ENCODE peak calls at places on chromosomes 4 and X, in nine cellular contexts. One of them, this sample, is unnamed.

GRCh38 chr4:119632216-119632615 is 3.6 kb upstream of the PDE5A start:
- DNase-seq in right lobe of liver: no peak
- DNase-seq in psoas muscle: no peak
- DNase-seq in Karpas-422: no peak
- DNase-seq in fibroblast of lung: peak
- DNase-seq in ascending aorta: no peak
- DNase-seq in cardiac muscle cell: no peak
- DNase-seq in naive thymus-derived CD4-positive, alpha-beta T cell: no peak
- DNase-seq in upper lobe of left lung: no peak
- DNase-seq in this sample: peak

GRCh38 chr4:18020671-18021469 is 685 bp downstream of the LCORL start:
- DNase-seq in right lobe of liver: peak
- DNase-seq in psoas muscle: peak
- DNase-seq in Karpas-422: peak
- DNase-seq in fibroblast of lung: peak
- DNase-seq in ascending aorta: peak
- DNase-seq in cardiac muscle cell: peak
- DNase-seq in naive thymus-derived CD4-positive, alpha-beta T cell: peak
- DNase-seq in upper lobe of left lung: peak
- DNase-seq in this sample: peak

GRCh38 chr4:113052379-113052951 is 3.0 kb downstream of the ANK2 start:
- DNase-seq in right lobe of liver: no peak
- DNase-seq in psoas muscle: no peak
- DNase-seq in Karpas-422: no peak
- DNase-seq in fibroblast of lung: peak
- DNase-seq in ascending aorta: no peak
- DNase-seq in cardiac muscle cell: peak
- DNase-seq in naive thymus-derived CD4-positive, alpha-beta T cell: no peak
- DNase-seq in upper lobe of left lung: no peak
- DNase-seq in this sample: peak

GRCh38 chr4:182578402-182578801 is 335.2 kb downstream of the TENM3 start:
- DNase-seq in right lobe of liver: no peak
- DNase-seq in psoas muscle: no peak
- DNase-seq in Karpas-422: no peak
- DNase-seq in fibroblast of lung: peak
- DNase-seq in ascending aorta: no peak
- DNase-seq in cardiac muscle cell: peak
- DNase-seq in naive thymus-derived CD4-positive, alpha-beta T cell: no peak
- DNase-seq in upper lobe of left lung: peak
- DNase-seq in this sample: peak

GRCh38 chr4:158209825-158210807 is at the start of gene TMEM144:
- DNase-seq in right lobe of liver: peak
- DNase-seq in psoas muscle: peak
- DNase-seq in Karpas-422: no peak
- DNase-seq in fibroblast of lung: peak
- DNase-seq in ascending aorta: peak
- DNase-seq in cardiac muscle cell: peak
- DNase-seq in naive thymus-derived CD4-positive, alpha-beta T cell: no peak
- DNase-seq in upper lobe of left lung: peak
- DNase-seq in this sample: peak

GRCh38 chrX:155966876-155967275 is 30.6 kb upstream of the IL9R start:
- DNase-seq in right lobe of liver: no peak
- DNase-seq in psoas muscle: no peak
- DNase-seq in Karpas-422: peak
- DNase-seq in fibroblast of lung: no peak
- DNase-seq in ascending aorta: no peak
- DNase-seq in cardiac muscle cell: no peak
- DNase-seq in naive thymus-derived CD4-positive, alpha-beta T cell: no peak
- DNase-seq in upper lobe of left lung: no peak
- DNase-seq in this sample: no peak

GRCh38 chr4:2634014-2634413 is 97.6 kb downstream of the FAM193A start:
- DNase-seq in right lobe of liver: no peak
- DNase-seq in psoas muscle: no peak
- DNase-seq in Karpas-422: no peak
- DNase-seq in fibroblast of lung: no peak
- DNase-seq in ascending aorta: peak
- DNase-seq in cardiac muscle cell: no peak
- DNase-seq in naive thymus-derived CD4-positive, alpha-beta T cell: no peak
- DNase-seq in upper lobe of left lung: no peak
- DNase-seq in this sample: no peak

GRCh38 chrX:53287493-53288138 is 6.2 kb upstream of the IQSEC2 start:
- DNase-seq in right lobe of liver: peak
- DNase-seq in psoas muscle: peak
- DNase-seq in Karpas-422: no peak
- DNase-seq in fibroblast of lung: peak
- DNase-seq in ascending aorta: peak
- DNase-seq in cardiac muscle cell: peak
- DNase-seq in naive thymus-derived CD4-positive, alpha-beta T cell: peak
- DNase-seq in upper lobe of left lung: peak
- DNase-seq in this sample: peak

GRCh38 chrX:18888281-18888680 is 95.6 kb downstream of the PHKA2 start:
- DNase-seq in right lobe of liver: no peak
- DNase-seq in psoas muscle: no peak
- DNase-seq in Karpas-422: no peak
- DNase-seq in fibroblast of lung: no peak
- DNase-seq in ascending aorta: no peak
- DNase-seq in cardiac muscle cell: no peak
- DNase-seq in naive thymus-derived CD4-positive, alpha-beta T cell: no peak
- DNase-seq in upper lobe of left lung: no peak
- DNase-seq in this sample: no peak

GRCh38 chrX:18886005-18886343 is 97.9 kb downstream of the PHKA2 start:
- DNase-seq in right lobe of liver: no peak
- DNase-seq in psoas muscle: no peak
- DNase-seq in Karpas-422: no peak
- DNase-seq in fibroblast of lung: no peak
- DNase-seq in ascending aorta: no peak
- DNase-seq in cardiac muscle cell: no peak
- DNase-seq in naive thymus-derived CD4-positive, alpha-beta T cell: peak
- DNase-seq in upper lobe of left lung: no peak
- DNase-seq in this sample: no peak

GRCh38 chrX:18886344-18887161 is 97.4 kb downstream of the PHKA2 start:
- DNase-seq in right lobe of liver: peak
- DNase-seq in psoas muscle: peak
- DNase-seq in Karpas-422: peak
- DNase-seq in fibroblast of lung: peak
- DNase-seq in ascending aorta: peak
- DNase-seq in cardiac muscle cell: peak
- DNase-seq in naive thymus-derived CD4-positive, alpha-beta T cell: peak
- DNase-seq in upper lobe of left lung: peak
- DNase-seq in this sample: peak

GRCh38 chrX:18887821-18888205 is 96.1 kb downstream of the PHKA2 start:
- DNase-seq in right lobe of liver: no peak
- DNase-seq in psoas muscle: no peak
- DNase-seq in Karpas-422: no peak
- DNase-seq in fibroblast of lung: peak
- DNase-seq in ascending aorta: no peak
- DNase-seq in cardiac muscle cell: peak
- DNase-seq in naive thymus-derived CD4-positive, alpha-beta T cell: no peak
- DNase-seq in upper lobe of left lung: no peak
- DNase-seq in this sample: no peak

GRCh38 chrX:18887177-18887820 is 96.6 kb downstream of the PHKA2 start:
- DNase-seq in right lobe of liver: peak
- DNase-seq in psoas muscle: peak
- DNase-seq in Karpas-422: no peak
- DNase-seq in fibroblast of lung: peak
- DNase-seq in ascending aorta: no peak
- DNase-seq in cardiac muscle cell: peak
- DNase-seq in naive thymus-derived CD4-positive, alpha-beta T cell: no peak
- DNase-seq in upper lobe of left lung: peak
- DNase-seq in this sample: no peak
- H3K27ac ChIP-seq in right lobe of liver: peak
- H3K27ac ChIP-seq in psoas muscle: peak
- H3K27ac ChIP-seq in Karpas-422: no peak
- H3K27ac ChIP-seq in fibroblast of lung: no peak
- H3K27ac ChIP-seq in ascending aorta: peak
- H3K27ac ChIP-seq in cardiac muscle cell: no peak
- H3K27ac ChIP-seq in naive thymus-derived CD4-positive, alpha-beta T cell: peak
- H3K27ac ChIP-seq in upper lobe of left lung: peak
- H3K27ac ChIP-seq in this sample: no peak

GRCh38 chrX:636971-637659 is 6.5 kb downstream of the SHOX start:
- DNase-seq in right lobe of liver: peak
- DNase-seq in psoas muscle: no peak
- DNase-seq in Karpas-422: no peak
- DNase-seq in fibroblast of lung: no peak
- DNase-seq in ascending aorta: peak
- DNase-seq in cardiac muscle cell: no peak
- DNase-seq in naive thymus-derived CD4-positive, alpha-beta T cell: no peak
- DNase-seq in upper lobe of left lung: no peak
- DNase-seq in this sample: no peak

GRCh38 chrX:635428-636192 is 5.0 kb downstream of the SHOX start:
- DNase-seq in right lobe of liver: peak
- DNase-seq in psoas muscle: peak
- DNase-seq in Karpas-422: no peak
- DNase-seq in fibroblast of lung: no peak
- DNase-seq in ascending aorta: no peak
- DNase-seq in cardiac muscle cell: no peak
- DNase-seq in naive thymus-derived CD4-positive, alpha-beta T cell: no peak
- DNase-seq in upper lobe of left lung: no peak
- DNase-seq in this sample: no peak

GRCh38 chrX:639151-639550 is 8.6 kb downstream of the SHOX start:
- DNase-seq in right lobe of liver: peak
- DNase-seq in psoas muscle: no peak
- DNase-seq in Karpas-422: no peak
- DNase-seq in fibroblast of lung: no peak
- DNase-seq in ascending aorta: peak
- DNase-seq in cardiac muscle cell: no peak
- DNase-seq in naive thymus-derived CD4-positive, alpha-beta T cell: no peak
- DNase-seq in upper lobe of left lung: no peak
- DNase-seq in this sample: no peak

GRCh38 chrX:638482-639131 is 8.0 kb downstream of the SHOX start:
- DNase-seq in right lobe of liver: peak
- DNase-seq in psoas muscle: no peak
- DNase-seq in Karpas-422: no peak
- DNase-seq in fibroblast of lung: no peak
- DNase-seq in ascending aorta: no peak
- DNase-seq in cardiac muscle cell: no peak
- DNase-seq in naive thymus-derived CD4-positive, alpha-beta T cell: no peak
- DNase-seq in upper lobe of left lung: no peak
- DNase-seq in this sample: no peak

DNA sequence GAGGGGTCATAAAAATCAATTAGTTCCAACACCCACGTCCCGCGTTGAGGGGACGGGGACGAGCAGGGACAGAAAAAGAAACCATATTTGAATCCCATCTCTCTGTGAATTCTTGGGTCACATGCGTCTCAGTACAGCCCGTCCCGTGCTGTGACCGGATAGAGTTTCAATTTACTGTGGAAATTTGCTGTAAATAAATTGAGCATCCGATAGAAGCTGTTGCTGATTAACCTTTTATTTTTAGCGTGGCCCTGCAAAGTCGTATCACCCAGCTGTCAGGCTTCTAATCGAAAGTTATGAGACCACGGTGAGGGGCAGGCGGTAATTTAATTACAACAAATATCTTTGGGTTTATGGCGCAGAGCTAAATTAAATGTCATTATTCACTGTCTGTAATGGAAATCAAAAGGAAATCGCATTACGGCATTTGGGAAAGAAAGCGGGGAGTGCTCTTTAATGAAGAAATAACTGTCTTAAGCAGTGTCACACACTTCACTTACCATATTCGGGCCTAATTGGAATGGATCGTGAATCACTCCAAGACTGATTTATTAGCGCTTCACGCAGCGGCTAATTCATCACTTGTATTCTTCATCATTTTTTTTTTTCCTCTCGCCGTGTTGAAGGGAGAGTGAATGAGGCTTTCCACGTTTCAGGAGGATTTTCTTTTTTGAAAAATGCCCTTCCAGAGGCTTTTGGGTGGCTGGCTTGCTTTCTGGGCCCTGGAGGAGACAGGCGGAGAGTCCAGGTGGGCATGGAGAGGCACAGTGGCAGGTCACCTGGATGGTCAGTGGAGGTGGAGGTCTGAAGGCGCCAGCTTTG is 7.3 kb downstream of the SHOX start:
- DNase-seq in right lobe of liver: peak
- DNase-seq in psoas muscle: no peak
- DNase-seq in Karpas-422: no peak
- DNase-seq in fibroblast of lung: no peak
- DNase-seq in ascending aorta: no peak
- DNase-seq in cardiac muscle cell: no peak
- DNase-seq in naive thymus-derived CD4-positive, alpha-beta T cell: no peak
- DNase-seq in upper lobe of left lung: no peak
- DNase-seq in this sample: no peak
- H3K4me3 ChIP-seq in right lobe of liver: no peak
- H3K4me3 ChIP-seq in psoas muscle: peak
- H3K4me3 ChIP-seq in Karpas-422: no peak
- H3K4me3 ChIP-seq in fibroblast of lung: no peak
- H3K4me3 ChIP-seq in ascending aorta: no peak
- H3K4me3 ChIP-seq in cardiac muscle cell: no peak
- H3K4me3 ChIP-seq in naive thymus-derived CD4-positive, alpha-beta T cell: no peak
- H3K4me3 ChIP-seq in upper lobe of left lung: no peak
- H3K4me3 ChIP-seq in this sample: no peak

DNA sequence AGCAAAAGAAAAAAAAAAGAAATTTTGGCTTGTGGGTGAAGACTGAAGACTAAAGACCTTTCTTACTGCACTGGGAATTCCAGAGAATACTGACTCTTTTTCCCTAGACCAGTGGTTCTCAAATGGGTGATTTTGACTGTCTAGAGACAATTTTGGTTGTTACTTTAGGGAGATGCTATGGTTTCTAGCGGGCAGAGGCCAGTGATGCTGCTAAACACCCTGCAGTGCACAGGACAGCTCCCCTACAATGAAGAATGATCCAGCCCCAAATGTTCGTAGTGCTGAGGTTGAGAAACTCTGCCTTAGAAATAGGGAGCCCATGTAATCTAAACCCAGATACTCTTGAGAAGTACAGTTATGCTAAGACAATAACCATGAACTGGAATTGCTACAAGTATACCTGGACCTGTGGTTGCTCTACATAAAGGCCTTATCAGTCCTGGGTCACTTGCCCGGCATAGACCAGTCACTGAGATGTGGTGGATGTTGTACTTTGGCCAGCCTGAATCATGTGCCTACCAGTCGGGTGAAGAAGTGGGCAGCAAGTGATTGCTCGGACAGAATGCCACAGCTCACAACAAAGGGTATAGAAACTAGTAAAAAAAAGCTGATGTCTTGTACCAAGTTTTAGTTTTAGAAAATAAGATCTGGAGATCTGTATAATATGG is 16.0 kb downstream of the ARHGAP10 start:
- DNase-seq in right lobe of liver: peak
- DNase-seq in psoas muscle: no peak
- DNase-seq in Karpas-422: no peak
- DNase-seq in fibroblast of lung: no peak
- DNase-seq in ascending aorta: no peak
- DNase-seq in cardiac muscle cell: no peak
- DNase-seq in naive thymus-derived CD4-positive, alpha-beta T cell: no peak
- DNase-seq in upper lobe of left lung: no peak
- DNase-seq in this sample: no peak
- H3K27ac ChIP-seq in right lobe of liver: no peak
- H3K27ac ChIP-seq in psoas muscle: no peak
- H3K27ac ChIP-seq in Karpas-422: no peak
- H3K27ac ChIP-seq in fibroblast of lung: no peak
- H3K27ac ChIP-seq in ascending aorta: peak
- H3K27ac ChIP-seq in cardiac muscle cell: no peak
- H3K27ac ChIP-seq in naive thymus-derived CD4-positive, alpha-beta T cell: no peak
- H3K27ac ChIP-seq in upper lobe of left lung: no peak
- H3K27ac ChIP-seq in this sample: no peak

DNA sequence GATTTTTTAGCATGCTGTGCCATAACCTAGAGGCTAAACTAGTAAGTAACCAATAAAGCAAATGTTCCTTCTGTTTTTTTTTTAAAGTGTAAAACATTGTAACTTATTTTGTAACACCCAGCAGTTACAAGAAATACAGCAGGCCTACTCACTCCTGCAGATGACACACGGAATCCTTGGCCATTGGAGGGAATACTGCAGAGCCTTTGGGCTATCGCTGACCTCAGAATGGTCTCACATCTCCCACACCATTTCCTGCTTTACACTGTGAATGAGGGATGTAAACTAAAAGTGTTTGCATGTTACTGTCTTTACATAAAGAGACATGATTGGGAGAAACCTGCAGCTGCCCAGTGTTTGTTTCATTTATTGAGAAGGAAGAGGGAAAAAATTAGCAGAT is 64.1 kb downstream of the USP46 start:
- DNase-seq in right lobe of liver: no peak
- DNase-seq in psoas muscle: no peak
- DNase-seq in Karpas-422: no peak
- DNase-seq in fibroblast of lung: peak
- DNase-seq in ascending aorta: no peak
- DNase-seq in cardiac muscle cell: peak
- DNase-seq in naive thymus-derived CD4-positive, alpha-beta T cell: no peak
- DNase-seq in upper lobe of left lung: no peak
- DNase-seq in this sample: peak
- H3K4me3 ChIP-seq in right lobe of liver: no peak
- H3K4me3 ChIP-seq in psoas muscle: no peak
- H3K4me3 ChIP-seq in Karpas-422: no peak
- H3K4me3 ChIP-seq in fibroblast of lung: no peak
- H3K4me3 ChIP-seq in ascending aorta: no peak
- H3K4me3 ChIP-seq in cardiac muscle cell: no peak
- H3K4me3 ChIP-seq in naive thymus-derived CD4-positive, alpha-beta T cell: no peak
- H3K4me3 ChIP-seq in upper lobe of left lung: no peak
- H3K4me3 ChIP-seq in this sample: no peak

This sample was measured in brain microvascular endothelial cell.